ENCODE peak calls at places on chromosomes 5 and 9, in eight cellular contexts. V is CD8-positive, alpha-beta T cell; U is mammary epithelial cell; F is thoracic aorta; L is ovary; O is fibroblast of lung; I is pancreas; A is small intestine. Z is an unnamed sample.
A peak's percentile ranks its signal among the peaks of the same experiment; 100 is the strongest.

GRCh38 chr9:124574944-124575343 is 67.7 kb upstream of the NR5A1 start:
- DNase-seq in V (no peak), U (peak; percentile 93), F (no peak), L (no peak), O (peak; percentile 31), I (no peak), A (peak; percentile 45), Z (no peak)

GRCh38 chr5:131899686-131900085 is 45.8 kb downstream of the MEIKIN start:
- DNase-seq in V (no peak), U (no peak), F (no peak), L (no peak), O (peak; percentile 12), I (no peak), A (no peak), Z (no peak)

GRCh38 chr5:175922192-175922885 is 45.8 kb downstream of the THOC3 start:
- DNase-seq in V (no peak), U (peak; percentile 46), F (no peak), L (no peak), O (peak; percentile 89), I (no peak), A (no peak), Z (no peak)

GRCh38 chr5:6659941-6660684 is 26.9 kb downstream of the SRD5A1 start:
- DNase-seq in V (no peak), U (no peak), F (no peak), L (no peak), O (no peak), I (no peak), A (peak; percentile 96), Z (no peak)

GRCh38 chr9:95720496-95720895 is 155.0 kb upstream of the ERCC6L2 start:
- DNase-seq in V (no peak), U (no peak), F (no peak), L (no peak), O (no peak), I (no peak), A (no peak), Z (no peak)

GRCh38 chr9:7150153-7150890 is 392.5 kb downstream of the KDM4C start:
- DNase-seq in V (peak; percentile 22), U (no peak), F (no peak), L (no peak), O (no peak), I (no peak), A (no peak), Z (peak; percentile 12)

GRCh38 chr5:134005415-134006118 is 792 bp upstream of the VDAC1 start:
- DNase-seq in V (no peak), U (no peak), F (no peak), L (peak; percentile 42), O (peak; percentile 25), I (no peak), A (peak; percentile 55), Z (peak; percentile 49)

GRCh38 chr5:31122998-31123950 is 70.2 kb upstream of the CDH6 start:
- DNase-seq in V (no peak), U (no peak), F (no peak), L (no peak), O (no peak), I (no peak), A (no peak), Z (no peak)

GRCh38 chr5:172833691-172834569 is at the start of gene ERGIC1:
- DNase-seq in V (peak; percentile 63), U (peak; percentile 78), F (no peak), L (peak; percentile 80), O (peak; percentile 80), I (peak; percentile 93), A (peak; percentile 79), Z (peak; percentile 71)

GRCh38 chr9:123999668-124000067 is 11.9 kb upstream of the LHX2 start:
- DNase-seq in V (no peak), U (no peak), F (no peak), L (no peak), O (no peak), I (no peak), A (no peak), Z (no peak)

GRCh38 chr9:122190597-122191381 is 31.1 kb downstream of the MORN5 start:
- DNase-seq in V (no peak), U (peak; percentile 62), F (no peak), L (no peak), O (no peak), I (no peak), A (no peak), Z (no peak)

GRCh38 chr9:100125913-100126312 is 26.9 kb downstream of the INVS start:
- DNase-seq in V (no peak), U (no peak), F (no peak), L (no peak), O (no peak), I (no peak), A (no peak), Z (no peak)

GRCh38 chr9:13213337-13213736 is 66.2 kb downstream of the MPDZ start:
- DNase-seq in V (no peak), U (no peak), F (no peak), L (no peak), O (peak; percentile 60), I (no peak), A (no peak), Z (no peak)

GRCh38 chr9:69809304-69809863 is 11.2 kb upstream of the CFAP95 start:
- DNase-seq in V (peak; percentile 24), U (peak; percentile 17), F (no peak), L (no peak), O (peak; percentile 33), I (no peak), A (no peak), Z (no peak)

GRCh38 chr5:34012791-34013190 is 4.9 kb upstream of the AMACR start:
- DNase-seq in V (no peak), U (no peak), F (no peak), L (no peak), O (peak; percentile 71), I (no peak), A (no peak), Z (no peak)

DNA sequence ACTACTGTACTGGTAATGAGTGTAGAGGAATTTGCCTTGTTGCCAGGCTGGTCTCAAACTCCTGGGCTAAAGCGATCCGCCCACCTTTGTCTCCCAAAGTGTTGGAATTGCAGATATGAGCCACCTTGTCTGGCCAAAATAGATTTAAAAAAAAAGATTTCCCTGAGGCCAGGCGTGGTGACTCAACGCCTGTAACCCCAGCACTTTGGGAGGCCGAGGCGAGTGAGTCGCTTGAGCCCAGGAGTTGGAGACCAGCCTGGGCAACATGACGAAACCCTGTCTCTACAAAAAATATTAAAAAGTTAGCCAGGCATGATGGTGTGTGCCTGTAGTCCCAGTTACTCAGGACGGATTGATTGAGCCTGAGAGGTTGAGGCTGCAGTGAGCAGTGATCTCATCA is 62.5 kb downstream of the IPO11 start:
- DNase-seq in V (no peak), U (peak; percentile 84), F (no peak), L (no peak), O (peak; percentile 63), I (no peak), A (no peak), Z (no peak)
- H3K27ac ChIP-seq in V (no peak overlapping the region), U (no peak overlapping the region), F (peak overlapping the region; percentile 16), L (no peak overlapping the region), O (no peak overlapping the region), I (no peak overlapping the region), A (no peak overlapping the region), Z (no peak overlapping the region)

DNA sequence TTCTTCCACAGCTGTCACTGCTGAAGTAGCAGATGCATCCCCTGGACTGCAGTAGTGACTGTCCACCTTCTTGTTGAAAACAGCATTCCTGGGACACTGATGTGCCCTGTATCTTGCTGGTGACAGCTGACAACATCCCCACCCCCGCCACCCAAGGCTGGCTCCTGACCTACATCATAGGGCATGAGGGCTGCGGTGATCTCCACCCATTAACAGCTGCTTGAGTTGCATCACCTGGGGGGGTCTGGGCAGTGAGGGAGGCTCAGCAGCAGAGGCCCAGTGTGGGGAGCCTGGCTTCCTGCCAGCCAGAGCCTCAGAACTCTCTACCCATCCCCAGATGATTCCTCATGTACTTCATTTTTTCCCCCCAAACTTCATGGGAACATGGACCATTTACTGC is 4.1 kb downstream of the PRUNE2 start:
- DNase-seq in V (no peak), U (no peak), F (no peak), L (no peak), O (no peak), I (no peak), A (no peak), Z (no peak)
- H3K4me3 ChIP-seq in V (no peak overlapping the region), U (no peak overlapping the region), F (peak overlapping the region; percentile 88), L (no peak overlapping the region), O (no peak overlapping the region), I (no peak overlapping the region), A (no peak overlapping the region), Z (no peak overlapping the region)

DNA sequence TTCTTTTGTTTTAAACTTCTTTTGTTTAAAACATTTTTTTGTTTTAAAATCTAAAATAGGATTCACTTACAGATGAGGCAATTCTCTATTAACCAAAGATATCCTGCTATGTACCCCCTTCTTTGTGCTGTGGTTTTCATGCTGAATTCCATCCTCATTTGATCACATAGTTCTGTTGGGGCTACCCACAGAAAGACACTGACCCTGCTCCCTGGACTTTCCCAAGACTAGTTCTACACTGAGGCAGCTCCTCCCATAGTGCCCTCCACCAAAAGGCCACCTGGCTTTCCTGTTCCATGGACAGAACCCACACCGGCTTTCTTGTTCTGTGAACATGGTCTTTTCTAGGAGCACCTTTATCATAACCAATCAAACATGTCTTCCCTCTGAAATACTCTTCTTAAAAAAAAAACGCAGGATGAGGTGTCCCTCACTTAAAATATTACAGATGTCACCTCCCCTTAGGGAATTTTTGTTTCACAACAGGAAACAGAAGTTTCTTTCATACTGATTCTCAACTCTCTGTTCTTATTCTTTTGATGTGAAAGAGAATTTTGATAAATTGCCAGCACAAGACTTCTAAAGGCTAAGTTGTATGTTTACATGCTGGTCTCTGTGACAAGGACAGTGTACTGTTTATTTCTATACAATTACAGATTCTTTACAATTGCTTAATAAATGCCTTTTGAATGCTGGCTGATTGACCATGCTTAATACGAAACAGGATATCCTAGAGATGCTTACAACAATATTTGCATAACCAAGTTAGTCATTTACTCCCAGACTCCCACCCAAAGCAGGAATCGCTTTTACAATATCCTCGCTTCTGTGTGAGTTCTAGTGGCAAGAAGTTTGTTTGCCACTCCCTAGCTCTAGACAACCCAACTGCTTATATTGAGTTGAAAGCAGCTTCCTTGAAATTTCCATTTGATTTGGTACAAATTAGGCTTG is 300.4 kb downstream of the DTWD2 start:
- DNase-seq in V (no peak), U (peak; percentile 15), F (no peak), L (no peak), O (no peak), I (no peak), A (no peak), Z (no peak)
- H3K27ac ChIP-seq in V (no peak overlapping the region), U (no peak overlapping the region), F (no peak overlapping the region), L (no peak overlapping the region), O (no peak overlapping the region), I (no peak overlapping the region), A (no peak overlapping the region), Z (no peak overlapping the region)

GRCh38 chr9:109499061-109499630 is 1.0 kb upstream of the PTPN3 start:
- DNase-seq in V (no peak), U (no peak), F (no peak), L (no peak), O (no peak), I (no peak), A (peak; percentile 5), Z (no peak)

GRCh38 chr9:109497193-109498165 is 628 bp downstream of the PTPN3 start:
- DNase-seq in V (no peak), U (peak; percentile 77), F (no peak), L (no peak), O (no peak), I (no peak), A (peak; percentile 70), Z (no peak)

GRCh38 chr9:109500421-109500974 is 2.4 kb upstream of the PTPN3 start:
- DNase-seq in V (no peak), U (no peak), F (no peak), L (no peak), O (no peak), I (no peak), A (no peak), Z (no peak)

GRCh38 chr9:109498195-109499060 is at the start of gene PTPN3:
- DNase-seq in V (no peak), U (peak; percentile 30), F (no peak), L (no peak), O (no peak), I (no peak), A (peak; percentile 33), Z (no peak)

GRCh38 chr9:109499631-109500120 is 1.6 kb upstream of the PTPN3 start:
- DNase-seq in V (no peak), U (no peak), F (no peak), L (no peak), O (no peak), I (peak; percentile 93), A (peak; percentile 61), Z (no peak)
- H3K4me3 ChIP-seq in V (no peak overlapping the region), U (no peak overlapping the region), F (peak overlapping the region; percentile 72), L (peak overlapping the region; percentile 29), O (no peak overlapping the region), I (peak overlapping the region; percentile 33), A (no peak overlapping the region), Z (no peak overlapping the region)